ENCODE peak calls at places on chromosomes 7 and 10, in five cellular contexts. U, J, K, S and L are unnamed samples.

GRCh38 chr10:131174211-131174565 is 137.3 kb downstream of the TCERG1L start:
- DNase-seq in K (no peak), S (no peak), J (no peak), U (no peak), L (no peak)

GRCh38 chr7:100118388-100119074 is 627 bp downstream of the TAF6 start:
- DNase-seq in K (no peak), S (no peak), J (no peak), U (no peak), L (no peak)

GRCh38 chr10:5981529-5981928 is 4.2 kb upstream of the IL15RA start:
- DNase-seq in S (no peak), K (no peak), U (no peak), J (no peak), L (no peak)

GRCh38 chr10:604716-605631 is 84.5 kb downstream of the DIP2C start:
- DNase-seq in J (no peak), U (no peak), K (no peak), S (no peak), L (no peak)

GRCh38 chr10:11757820-11758463 is 15.8 kb downstream of the ECHDC3 start:
- DNase-seq in U (peak; percentile 91), K (peak; percentile 92), S (peak; percentile 86), J (peak; percentile 74), L (peak; percentile 94)

GRCh38 chr7:110839866-110840265 is 251.1 kb upstream of the LRRN3 start:
- DNase-seq in S (no peak), J (peak; percentile 4), U (peak; percentile 79), K (no peak), L (peak; percentile 94)

GRCh38 chr7:151725844-151726770 is 150.8 kb downstream of the PRKAG2 start:
- DNase-seq in J (no peak), U (no peak), S (no peak), K (peak; percentile 30), L (peak; percentile 94)

GRCh38 chr7:137944168-137944567 is 57.7 kb downstream of the CREB3L2 start:
- DNase-seq in K (no peak), J (peak; percentile 63), S (no peak), U (no peak), L (no peak)

GRCh38 chr7:157555921-157556320 is 219.1 kb downstream of the DNAJB6 start:
- DNase-seq in S (no peak), K (no peak), U (no peak), J (no peak), L (no peak)

GRCh38 chr7:29565186-29565540 is 1.5 kb downstream of the PRR15 start:
- DNase-seq in K (no peak), J (peak; percentile 22), U (no peak), S (no peak), L (peak; percentile 45)

GRCh38 chr7:108097703-108098102 is 32.5 kb downstream of the LAMB4 start:
- DNase-seq in K (peak; percentile 32), U (peak; percentile 69), J (no peak), S (no peak), L (peak; percentile 50)

GRCh38 chr10:24207781-24208611 is 942 bp upstream of the KIAA1217 start:
- DNase-seq in U (peak; percentile 59), K (peak; percentile 80), J (no peak), S (no peak), L (peak; percentile 94)

GRCh38 chr7:2288503-2288902 is 25.7 kb downstream of the SNX8 start:
- DNase-seq in K (no peak), U (no peak), S (no peak), J (no peak), L (no peak)

GRCh38 chr10:117997673-117998072 is 49.1 kb downstream of the RAB11FIP2 start:
- DNase-seq in K (no peak), S (no peak), U (no peak), J (no peak), L (no peak)

GRCh38 chr7:102967798-102968197 is 55.0 kb downstream of the LRRC17 start:
- DNase-seq in S (no peak), J (peak; percentile 42), K (no peak), U (no peak), L (no peak)

GRCh38 chr10:89241491-89242339 is 9.9 kb downstream of the LIPA start:
- DNase-seq in J (peak; percentile 56), U (no peak), S (no peak), K (peak; percentile 23), L (no peak)

GRCh38 chr7:801940-802364 is 30.3 kb upstream of the SUN1 start:
- DNase-seq in U (peak; percentile 78), S (no peak), J (no peak), K (peak; percentile 76), L (peak; percentile 94)

GRCh38 chr10:73881221-73881919 is 7.0 kb upstream of the CAMK2G start:
- DNase-seq in K (no peak), S (no peak), J (no peak), U (no peak), L (no peak)

GRCh38 chr7:23546897-23547572 is 15.3 kb upstream of the TRA2A start:
- DNase-seq in U (peak; percentile 98), J (peak; percentile 91), S (peak; percentile 69), K (peak; percentile 88), L (peak; percentile 96)

GRCh38 chr10:23917251-23917908 is 291.6 kb upstream of the KIAA1217 start:
- DNase-seq in S (no peak), K (no peak), J (no peak), U (peak; percentile 6), L (peak; percentile 22)